ENCODE peak calls at places on chromosomes 2 and 18, in four cellular contexts. M is BJ, T is fibroblast of lung, W is cardiac fibroblast. L is an unnamed sample.
A peak's percentile ranks its signal among the peaks of the same experiment; 100 is the strongest.

GRCh38 chr2:100831831-100832230 is 11.9 kb downstream of the NPAS2 start:
- DNase-seq in M (no peak), W (no peak), T (no peak), L (no peak)

GRCh38 chr2:215401896-215402379 is 33.9 kb downstream of the FN1 start:
- DNase-seq in M (peak; percentile 88), T (peak; percentile 97), W (peak; percentile 87), L (peak; percentile 100)

GRCh38 chr2:160994141-160995002 is 165.9 kb upstream of the TANK start:
- DNase-seq in W (peak; percentile 97), T (peak; percentile 95), M (peak; percentile 82), L (peak; percentile 88)

GRCh38 chr2:172082944-172083718 is 2.2 kb upstream of the DLX1 start:
- DNase-seq in T (no peak), M (no peak), W (no peak), L (no peak)

GRCh38 chr18:78813156-78813555 is 166.5 kb upstream of the SALL3 start:
- DNase-seq in M (no peak), W (no peak), T (no peak), L (no peak)

GRCh38 chr2:215431778-215432758 is 3.8 kb downstream of the FN1 start:
- DNase-seq in W (peak; percentile 67), T (peak; percentile 58), M (no peak), L (no peak)

GRCh38 chr2:108548221-108549003 is 14.1 kb downstream of the LIMS1 start:
- DNase-seq in W (peak; percentile 85), M (no peak), T (peak; percentile 57), L (no peak)

GRCh38 chr2:41782306-41783158 is 265.3 kb upstream of the PKDCC start:
- DNase-seq in T (peak; percentile 44), M (no peak), W (peak; percentile 57), L (peak; percentile 20)

GRCh38 chr18:70249118-70249517 is 39.7 kb upstream of the SOCS6 start:
- DNase-seq in T (peak; percentile 37), W (peak; percentile 72), M (peak; percentile 7), L (no peak)

GRCh38 chr2:127104881-127105655 is 1.9 kb downstream of the BIN1 start:
- DNase-seq in M (no peak), T (peak; percentile 41), W (no peak), L (no peak)

GRCh38 chr2:135227386-135227785 is 175.3 kb downstream of the RAB3GAP1 start:
- DNase-seq in M (peak; percentile 26), T (peak; percentile 70), W (peak; percentile 39), L (no peak)

GRCh38 chr18:55651236-55651635 is 63.2 kb upstream of the TCF4 start:
- DNase-seq in T (no peak), W (peak; percentile 29), M (no peak), L (no peak)

GRCh38 chr18:63247506-63248394 is 71.8 kb downstream of the BCL2 start:
- DNase-seq in W (no peak), M (no peak), T (no peak), L (no peak)

GRCh38 chr2:179336782-179337534 is 72.3 kb upstream of the SESTD1 start:
- DNase-seq in T (peak; percentile 46), W (peak; percentile 50), M (peak; percentile 50), L (peak; percentile 83)

GRCh38 chr2:8134105-8134903 is 547.6 kb upstream of the ID2 start:
- DNase-seq in M (no peak), W (no peak), T (no peak), L (no peak)

GRCh38 chr18:58370096-58370495 is 258.8 kb downstream of the ALPK2 start:
- DNase-seq in M (no peak), W (no peak), T (no peak), L (no peak)

GRCh38 chr18:79493801-79494211 is 98.1 kb downstream of the NFATC1 start:
- DNase-seq in W (no peak), T (no peak), M (no peak), L (no peak)

GRCh38 chr18:13577091-13577697 is 149.2 kb downstream of the FAM210A start:
- DNase-seq in M (peak; percentile 6), T (no peak), W (peak; percentile 16), L (peak; percentile 11)

GRCh38 chr2:188189356-188189755 is 102.3 kb upstream of the GULP1 start:
- DNase-seq in T (no peak), W (peak; percentile 14), M (no peak), L (no peak)

GRCh38 chr2:113406114-113406513 is 31.4 kb upstream of the ZNG1B start:
- DNase-seq in W (no peak), M (no peak), T (no peak), L (no peak)

GRCh38 chr2:113407446-113408099 is 29.9 kb upstream of the ZNG1B start:
- DNase-seq in M (no peak), W (peak; percentile 18), T (peak; percentile 9), L (peak; percentile 1)
- TF ChIP-seq CTCF in M (peak; percentile 28), W (no peak), T (no peak), L (peak; percentile 49)

GRCh38 chr18:75216926-75217303 is 6.3 kb downstream of the TSHZ1 start:
- DNase-seq in W (no peak), M (no peak), T (no peak), L (no peak)
- H3K4me3 ChIP-seq in W (no peak overlapping the region), M (peak overlapping the region; percentile 18), T (no peak overlapping the region), L (no peak overlapping the region)

GRCh38 chr2:217910875-217911212 is 92.0 kb downstream of the TNS1 start:
- DNase-seq in M (no peak), W (no peak), T (no peak), L (no peak)
- TF ChIP-seq CTCF in M (no peak), W (no peak), T (no peak), L (no peak)

DNA sequence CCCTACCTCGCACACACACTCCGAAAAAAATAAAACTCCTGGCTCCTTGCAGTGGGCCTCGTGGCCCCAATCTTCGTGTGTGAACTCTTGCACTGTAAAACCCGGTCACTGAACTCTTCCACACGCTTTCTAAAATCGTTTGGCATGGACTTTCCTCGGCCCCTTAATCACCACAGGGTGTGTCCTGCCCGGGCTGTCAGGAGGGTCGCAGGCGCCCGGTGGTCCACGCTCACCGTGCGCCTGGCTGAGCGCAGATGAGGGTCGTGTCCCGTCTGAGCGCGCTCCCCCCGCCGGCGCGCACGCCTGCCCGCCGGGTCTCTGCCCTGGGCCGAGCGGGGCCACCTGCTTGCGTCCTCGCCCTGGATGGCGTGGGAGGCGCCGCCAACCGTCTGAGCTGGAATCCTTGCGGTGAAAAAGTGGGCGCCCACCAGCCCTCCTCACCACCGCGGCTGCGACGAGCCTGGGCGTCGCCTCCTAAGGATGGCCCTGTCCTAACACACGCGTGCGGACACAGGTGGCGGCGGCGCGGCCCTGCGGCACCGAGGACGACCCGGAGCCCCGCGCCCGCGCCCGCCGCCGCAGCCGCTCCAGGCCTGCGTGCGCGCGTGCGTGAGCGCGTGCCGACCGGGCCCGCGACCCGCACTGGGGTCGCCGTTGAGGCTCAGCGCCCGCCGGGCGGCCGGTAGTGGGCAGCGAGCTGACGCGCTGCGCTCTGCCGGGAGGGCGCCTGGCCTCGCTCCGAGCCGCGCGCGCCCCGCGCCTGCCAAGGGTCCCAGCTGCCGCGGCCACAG is 126.5 kb downstream of the ARHGEF4 start:
- DNase-seq in W (no peak), M (no peak), T (no peak), L (no peak)
- H3K4me3 ChIP-seq in W (no peak overlapping the region), M (no peak overlapping the region), T (no peak overlapping the region), L (no peak overlapping the region)

GRCh38 chr2:38076250-38076709 is 329 bp upstream of the CYP1B1 start:
- DNase-seq in W (peak; percentile 88), T (peak; percentile 89), M (no peak), L (peak; percentile 63)
- TF ChIP-seq CTCF in W (peak; percentile 40), T (peak; percentile 29), M (no peak), L (no peak)

GRCh38 chr2:218870984-218871344 is 9.7 kb upstream of the WNT10A start:
- DNase-seq in W (no peak), T (no peak), M (no peak), L (no peak)
- H3K4me3 ChIP-seq in W (no peak overlapping the region), T (no peak overlapping the region), M (no peak overlapping the region), L (no peak overlapping the region)

GRCh38 chr2:222483513-222484039 is 59.2 kb downstream of the SGPP2 start:
- DNase-seq in T (no peak), W (no peak), M (no peak), L (no peak)
- TF ChIP-seq CTCF in T (no peak), W (no peak), M (no peak), L (no peak)